ENCODE peak calls at places on chromosomes 13 and 19, in seven cellular contexts. One of them, this sample, is unnamed.

GRCh38 chr19:18153555-18154134 is 682 bp downstream of the PIK3R2 start:
- DNase-seq in NT2/D1: no peak
- DNase-seq in C1 segment of cervical spinal cord: no peak
- DNase-seq in transverse colon: peak
- DNase-seq in NCI-H1092 treated with DMSO at 0.1 percent for 48 hours: peak
- DNase-seq in GM04504: no peak
- DNase-seq in fibroblast of pulmonary artery: no peak
- DNase-seq in this sample: no peak

GRCh38 chr13:30058429-30058828 is 208.0 kb upstream of the UBL3 start:
- DNase-seq in C1 segment of cervical spinal cord: no peak
- DNase-seq in NT2/D1: no peak
- DNase-seq in fibroblast of pulmonary artery: no peak
- DNase-seq in GM04504: no peak
- DNase-seq in NCI-H1092 treated with DMSO at 0.1 percent for 48 hours: no peak
- DNase-seq in transverse colon: no peak
- DNase-seq in this sample: no peak

GRCh38 chr19:33055718-33056117 is 9.0 kb downstream of the RHPN2 start:
- DNase-seq in GM04504: no peak
- DNase-seq in transverse colon: no peak
- DNase-seq in C1 segment of cervical spinal cord: no peak
- DNase-seq in NCI-H1092 treated with DMSO at 0.1 percent for 48 hours: no peak
- DNase-seq in NT2/D1: no peak
- DNase-seq in fibroblast of pulmonary artery: peak
- DNase-seq in this sample: no peak

GRCh38 chr13:114002771-114003321 is 29.0 kb upstream of the C13orf46 start:
- DNase-seq in transverse colon: no peak
- DNase-seq in GM04504: no peak
- DNase-seq in fibroblast of pulmonary artery: no peak
- DNase-seq in NCI-H1092 treated with DMSO at 0.1 percent for 48 hours: no peak
- DNase-seq in C1 segment of cervical spinal cord: no peak
- DNase-seq in NT2/D1: no peak
- DNase-seq in this sample: no peak

GRCh38 chr13:102597029-102598015 is 536 bp downstream of the TPP2 start:
- DNase-seq in C1 segment of cervical spinal cord: peak
- DNase-seq in fibroblast of pulmonary artery: peak
- DNase-seq in GM04504: no peak
- DNase-seq in NT2/D1: no peak
- DNase-seq in NCI-H1092 treated with DMSO at 0.1 percent for 48 hours: peak
- DNase-seq in transverse colon: peak
- DNase-seq in this sample: peak

GRCh38 chr19:49936549-49936948 is 7.2 kb upstream of the NUP62 start:
- DNase-seq in NCI-H1092 treated with DMSO at 0.1 percent for 48 hours: no peak
- DNase-seq in transverse colon: no peak
- DNase-seq in NT2/D1: no peak
- DNase-seq in GM04504: no peak
- DNase-seq in fibroblast of pulmonary artery: no peak
- DNase-seq in C1 segment of cervical spinal cord: no peak
- DNase-seq in this sample: no peak

GRCh38 chr19:38977445-38978314 is 2.1 kb upstream of the FBXO17 start:
- DNase-seq in fibroblast of pulmonary artery: no peak
- DNase-seq in transverse colon: no peak
- DNase-seq in NT2/D1: no peak
- DNase-seq in C1 segment of cervical spinal cord: no peak
- DNase-seq in NCI-H1092 treated with DMSO at 0.1 percent for 48 hours: no peak
- DNase-seq in GM04504: no peak
- DNase-seq in this sample: peak

GRCh38 chr19:51688665-51689571 is 4.2 kb upstream of the SPACA6 start:
- DNase-seq in C1 segment of cervical spinal cord: peak
- DNase-seq in GM04504: peak
- DNase-seq in NCI-H1092 treated with DMSO at 0.1 percent for 48 hours: peak
- DNase-seq in transverse colon: peak
- DNase-seq in fibroblast of pulmonary artery: peak
- DNase-seq in NT2/D1: peak
- DNase-seq in this sample: peak

GRCh38 chr19:1156830-1157615 is 17.0 kb downstream of the SBNO2 start:
- DNase-seq in NT2/D1: no peak
- DNase-seq in GM04504: no peak
- DNase-seq in transverse colon: no peak
- DNase-seq in NCI-H1092 treated with DMSO at 0.1 percent for 48 hours: no peak
- DNase-seq in fibroblast of pulmonary artery: no peak
- DNase-seq in C1 segment of cervical spinal cord: no peak
- DNase-seq in this sample: no peak

GRCh38 chr13:50230365-50230978 is 215.2 kb downstream of the KCNRG start:
- DNase-seq in NCI-H1092 treated with DMSO at 0.1 percent for 48 hours: no peak
- DNase-seq in GM04504: peak
- DNase-seq in C1 segment of cervical spinal cord: no peak
- DNase-seq in transverse colon: no peak
- DNase-seq in NT2/D1: no peak
- DNase-seq in fibroblast of pulmonary artery: peak
- DNase-seq in this sample: peak

GRCh38 chr19:2327773-2328400 is 499 bp downstream of the LSM7 start:
- DNase-seq in NT2/D1: peak
- DNase-seq in NCI-H1092 treated with DMSO at 0.1 percent for 48 hours: peak
- DNase-seq in transverse colon: peak
- DNase-seq in C1 segment of cervical spinal cord: no peak
- DNase-seq in GM04504: peak
- DNase-seq in fibroblast of pulmonary artery: peak
- DNase-seq in this sample: peak